ENCODE peak calls at places on chromosomes 2 and 18, in eight cellular contexts. M is MM.1S, S is uterus, Y is SJSA1, J is A549, W is fibroblast of villous mesenchyme, E is AG09309, V is HCT116. L is an unnamed sample.

GRCh38 chr2:63591566-63592175 is 2.9 kb downstream of the MDH1 start:
- DNase-seq in M (no peak), S (no peak), Y (no peak), J (no peak), W (peak; percentile 47), E (no peak), V (no peak), L (no peak)

GRCh38 chr2:143121079-143121478 is 8.1 kb upstream of the ARHGAP15 start:
- DNase-seq in M (no peak), S (no peak), Y (no peak), J (no peak), W (no peak), E (no peak), V (no peak), L (no peak)

GRCh38 chr2:181165199-181165868 is 184.9 kb downstream of the UBE2E3 start:
- DNase-seq in M (peak; percentile 80), S (no peak), Y (no peak), J (no peak), W (no peak), E (no peak), V (no peak), L (no peak)

GRCh38 chr2:119426396-119426675 is 5.3 kb upstream of the TMEM37 start:
- DNase-seq in M (no peak), S (no peak), Y (no peak), J (no peak), W (no peak), E (no peak), V (no peak), L (no peak)

GRCh38 chr18:24185805-24186204 is 46.9 kb downstream of the CABYR start:
- DNase-seq in M (no peak), S (no peak), Y (peak; percentile 37), J (no peak), W (no peak), E (no peak), V (no peak), L (no peak)

GRCh38 chr18:29191263-29191662 is 1014.3 kb upstream of the CDH2 start:
- DNase-seq in M (no peak), S (no peak), Y (no peak), J (peak; percentile 1), W (peak; percentile 21), E (no peak), V (no peak), L (no peak)

GRCh38 chr2:23602113-23602512 is 217.1 kb downstream of the KLHL29 start:
- DNase-seq in M (no peak), S (peak; percentile 89), Y (peak; percentile 85), J (peak; percentile 53), W (peak; percentile 33), E (no peak), V (no peak), L (no peak)

GRCh38 chr2:74183878-74184277 is 5.2 kb upstream of the MOB1A start:
- DNase-seq in M (no peak), S (no peak), Y (no peak), J (no peak), W (no peak), E (no peak), V (no peak), L (no peak)

GRCh38 chr2:226796840-226797288 is 2.8 kb downstream of the IRS1 start:
- DNase-seq in M (no peak), S (peak; percentile 75), Y (peak; percentile 87), J (no peak), W (peak; percentile 79), E (no peak), V (no peak), L (peak; percentile 83)

GRCh38 chr2:15889800-15890498 is 50.4 kb upstream of the MYCN start:
- DNase-seq in M (no peak), S (no peak), Y (no peak), J (no peak), W (no peak), E (no peak), V (no peak), L (peak; percentile 30)

DNA sequence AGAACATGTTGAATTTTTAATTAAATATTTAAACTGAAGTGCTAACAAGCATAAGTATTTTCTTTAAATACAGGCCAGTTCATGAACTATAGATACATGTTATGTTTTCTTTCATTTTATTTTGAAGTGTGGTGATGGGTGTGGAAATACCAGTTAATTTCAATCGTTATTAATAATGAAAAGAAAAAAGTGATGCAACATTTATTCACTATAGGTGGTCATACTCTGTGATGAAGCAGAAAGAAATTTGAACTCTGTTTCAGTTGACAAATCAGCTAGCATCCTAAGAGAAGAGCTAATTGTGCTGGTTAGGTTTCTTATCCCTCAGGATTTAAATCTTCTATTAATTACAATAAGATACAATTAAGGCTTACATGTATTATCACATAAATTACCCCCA is 795.1 kb upstream of the DDX18 start:
- DNase-seq in M (no peak), S (no peak), Y (no peak), J (no peak), W (no peak), E (no peak), V (no peak), L (no peak)
- H3K4me3 ChIP-seq in M (no peak overlapping the region), S (no peak overlapping the region), Y (no peak overlapping the region), J (no peak overlapping the region), W (no peak overlapping the region), E (no peak overlapping the region), V (no peak overlapping the region), L (no peak overlapping the region)

GRCh38 chr2:210198326-210198725 is 26.9 kb downstream of the ACADL start:
- DNase-seq in M (no peak), S (no peak), Y (no peak), J (no peak), W (no peak), E (no peak), V (no peak), L (no peak)

GRCh38 chr2:210199186-210199765 is 26.0 kb downstream of the ACADL start:
- DNase-seq in M (peak; percentile 30), S (no peak), Y (no peak), J (peak; percentile 25), W (peak; percentile 39), E (no peak), V (peak; percentile 12), L (no peak)

GRCh38 chr2:210190345-210190744 is 19.1 kb upstream of the KANSL1L start:
- DNase-seq in M (no peak), S (no peak), Y (no peak), J (no peak), W (no peak), E (no peak), V (no peak), L (no peak)

GRCh38 chr2:210199854-210200253 is 25.4 kb downstream of the ACADL start:
- DNase-seq in M (no peak), S (no peak), Y (no peak), J (no peak), W (no peak), E (no peak), V (no peak), L (no peak)

DNA sequence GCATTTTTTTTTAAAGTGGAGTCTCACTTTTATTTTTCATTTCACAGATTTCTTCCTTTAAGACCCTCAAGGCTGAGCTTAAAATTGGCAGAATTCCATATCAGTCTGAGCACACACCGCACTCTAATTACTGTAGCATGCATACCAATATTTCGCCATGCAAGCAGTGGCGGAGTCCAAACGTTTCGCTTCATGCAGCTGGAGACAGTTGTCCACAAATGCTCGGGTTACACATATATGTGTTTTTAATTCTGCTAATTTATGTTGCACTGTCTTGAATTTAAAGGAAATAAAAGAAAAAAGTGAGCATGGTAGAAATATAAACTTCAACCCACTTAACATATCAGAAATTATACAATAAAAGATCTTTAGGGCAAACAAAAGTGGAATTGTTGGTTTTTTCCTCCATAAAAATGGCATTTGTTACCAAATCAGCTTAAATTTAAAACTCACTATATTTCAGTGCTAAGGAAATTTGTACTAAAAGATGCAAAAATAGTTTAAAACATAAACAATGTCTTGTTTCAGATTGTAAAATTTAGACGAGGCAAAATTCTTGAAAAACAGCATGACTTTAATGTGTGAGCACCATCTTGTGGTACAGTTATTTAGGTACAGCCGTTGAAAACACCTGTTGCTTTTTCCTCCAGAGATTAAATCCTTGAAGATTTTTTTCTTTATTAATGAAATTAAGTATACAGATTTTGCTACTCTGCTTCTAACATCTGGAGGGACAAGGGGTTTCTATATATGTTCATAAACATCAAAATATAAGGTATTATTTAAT is 24.1 kb upstream of the KANSL1L start:
- DNase-seq in M (peak; percentile 66), S (no peak), Y (peak; percentile 18), J (peak; percentile 57), W (peak; percentile 65), E (peak; percentile 16), V (peak; percentile 38), L (no peak)
- H3K4me3 ChIP-seq in M (no peak overlapping the region), S (no peak overlapping the region), Y (no peak overlapping the region), J (peak overlapping the region; percentile 10), W (no peak overlapping the region), E (peak overlapping the region; percentile 4), V (peak overlapping the region; percentile 50), L (peak overlapping the region; percentile 52)

GRCh38 chr2:44283116-44283666 is 7.9 kb downstream of the SLC3A1 start:
- DNase-seq in M (no peak), S (no peak), Y (no peak), J (no peak), W (no peak), E (no peak), V (no peak), L (no peak)

GRCh38 chr2:44285237-44285636 is 10.0 kb downstream of the SLC3A1 start:
- DNase-seq in M (no peak), S (no peak), Y (no peak), J (no peak), W (peak; percentile 48), E (no peak), V (no peak), L (no peak)

GRCh38 chr2:44275915-44276279 is 617 bp downstream of the SLC3A1 start:
- DNase-seq in M (no peak), S (no peak), Y (peak; percentile 65), J (peak; percentile 54), W (peak; percentile 53), E (peak; percentile 24), V (no peak), L (no peak)

GRCh38 chr2:44277541-44277940 is 2.3 kb downstream of the SLC3A1 start:
- DNase-seq in M (no peak), S (no peak), Y (no peak), J (no peak), W (peak; percentile 93), E (no peak), V (no peak), L (no peak)

DNA sequence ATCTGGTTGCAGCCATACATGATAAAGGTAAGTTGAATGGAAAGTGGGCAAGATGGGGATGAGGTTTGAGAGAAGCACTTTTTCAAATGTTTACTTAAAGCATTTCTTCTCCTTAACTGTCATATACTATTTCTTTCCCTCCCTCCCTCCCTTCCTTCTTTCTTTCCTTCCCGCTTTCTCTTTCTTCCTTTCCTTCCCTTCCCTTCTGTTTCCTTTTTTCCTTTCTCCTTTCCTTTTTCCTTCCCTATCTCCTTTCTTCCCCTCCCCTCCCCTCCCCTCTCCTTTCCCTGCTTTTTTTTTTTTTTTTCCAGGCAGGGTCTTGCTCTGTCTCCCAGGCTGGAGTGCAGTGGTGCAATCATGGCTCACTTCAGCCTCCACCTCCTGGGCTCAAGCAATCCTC is 5.6 kb downstream of the SLC3A1 start:
- DNase-seq in M (no peak), S (no peak), Y (no peak), J (no peak), W (no peak), E (no peak), V (no peak), L (no peak)
- H3K4me3 ChIP-seq in M (no peak overlapping the region), S (no peak overlapping the region), Y (no peak overlapping the region), J (no peak overlapping the region), W (no peak overlapping the region), E (no peak overlapping the region), V (no peak overlapping the region), L (no peak overlapping the region)

DNA sequence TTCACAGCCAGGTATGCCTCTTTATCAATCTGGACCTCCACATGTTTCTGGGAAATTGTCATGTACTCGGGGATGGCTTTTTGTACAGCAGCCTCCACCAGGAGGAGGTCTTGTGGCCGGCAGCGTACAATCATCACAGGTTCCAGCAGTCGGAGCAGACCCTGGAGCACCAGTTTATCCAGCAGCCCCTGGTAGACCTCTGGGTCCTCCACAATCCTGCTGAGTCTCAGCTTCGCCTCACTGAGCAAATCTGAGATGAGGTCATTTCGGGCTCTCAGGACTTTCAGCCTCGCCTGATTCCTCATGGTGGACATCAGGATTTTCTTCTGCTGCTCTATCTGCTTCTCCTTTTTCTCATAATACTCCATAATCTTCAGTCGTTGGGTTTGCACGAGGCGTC is 32.8 kb downstream of the TMEM247 start:
- DNase-seq in M (no peak), S (no peak), Y (no peak), J (no peak), W (no peak), E (no peak), V (no peak), L (no peak)
- H3K4me3 ChIP-seq in M (no peak overlapping the region), S (no peak overlapping the region), Y (no peak overlapping the region), J (no peak overlapping the region), W (no peak overlapping the region), E (no peak overlapping the region), V (no peak overlapping the region), L (no peak overlapping the region)

L was measured in right cardiac atrium.